ENCODE peak calls at places on chromosome 7, in four cellular contexts. One of them, this sample, is unnamed.
A peak's percentile ranks its signal among the peaks of the same experiment; 100 is the strongest.

GRCh38 chr7:40493609-40494041 is 358.8 kb downstream of the SUGCT start:
- DNase-seq in activated CD8-positive, alpha-beta T cell treated with anti-CD3 and anti-CD28 coated beads for 36 hours: no peak
- DNase-seq in ovary: no peak
- DNase-seq in uterus: no peak
- DNase-seq in this sample: no peak

GRCh38 chr7:6430271-6430940 is 17.3 kb downstream of the DAGLB start:
- DNase-seq in activated CD8-positive, alpha-beta T cell treated with anti-CD3 and anti-CD28 coated beads for 36 hours: peak; percentile 38
- DNase-seq in ovary: no peak
- DNase-seq in uterus: no peak
- DNase-seq in this sample: no peak

GRCh38 chr7:39304683-39305405 is 261.4 kb upstream of the YAE1 start:
- DNase-seq in activated CD8-positive, alpha-beta T cell treated with anti-CD3 and anti-CD28 coated beads for 36 hours: no peak
- DNase-seq in ovary: no peak
- DNase-seq in uterus: no peak
- DNase-seq in this sample: no peak

GRCh38 chr7:138097064-138097741 is 20.9 kb downstream of the AKR1D1 start:
- DNase-seq in activated CD8-positive, alpha-beta T cell treated with anti-CD3 and anti-CD28 coated beads for 36 hours: peak; percentile 21
- DNase-seq in ovary: no peak
- DNase-seq in uterus: no peak
- DNase-seq in this sample: no peak

GRCh38 chr7:87875151-87876039 is 765 bp downstream of the SLC25A40 start:
- DNase-seq in activated CD8-positive, alpha-beta T cell treated with anti-CD3 and anti-CD28 coated beads for 36 hours: no peak
- DNase-seq in ovary: no peak
- DNase-seq in uterus: no peak
- DNase-seq in this sample: no peak

GRCh38 chr7:104862719-104863118 is 151.3 kb upstream of the KMT2E start:
- DNase-seq in activated CD8-positive, alpha-beta T cell treated with anti-CD3 and anti-CD28 coated beads for 36 hours: no peak
- DNase-seq in ovary: no peak
- DNase-seq in uterus: no peak
- DNase-seq in this sample: no peak

GRCh38 chr7:16356241-16356958 is 64.9 kb downstream of the CRPPA start:
- DNase-seq in activated CD8-positive, alpha-beta T cell treated with anti-CD3 and anti-CD28 coated beads for 36 hours: no peak
- DNase-seq in ovary: no peak
- DNase-seq in uterus: no peak
- DNase-seq in this sample: no peak

GRCh38 chr7:269721-270120 is 20.2 kb upstream of the FOXL3 start:
- DNase-seq in activated CD8-positive, alpha-beta T cell treated with anti-CD3 and anti-CD28 coated beads for 36 hours: no peak
- DNase-seq in ovary: no peak
- DNase-seq in uterus: no peak
- DNase-seq in this sample: no peak

GRCh38 chr7:105611856-105612775 is 30.8 kb upstream of the EFCAB10 start:
- DNase-seq in activated CD8-positive, alpha-beta T cell treated with anti-CD3 and anti-CD28 coated beads for 36 hours: no peak
- DNase-seq in ovary: no peak
- DNase-seq in uterus: no peak
- DNase-seq in this sample: no peak

GRCh38 chr7:129433823-129434171 is 435 bp upstream of the STRIP2 start:
- DNase-seq in activated CD8-positive, alpha-beta T cell treated with anti-CD3 and anti-CD28 coated beads for 36 hours: no peak
- DNase-seq in ovary: no peak
- DNase-seq in uterus: no peak
- DNase-seq in this sample: no peak
- TF ChIP-seq CTCF in activated CD8-positive, alpha-beta T cell treated with anti-CD3 and anti-CD28 coated beads for 36 hours: peak; percentile 26
- TF ChIP-seq CTCF in ovary: no peak
- TF ChIP-seq CTCF in uterus: no peak
- TF ChIP-seq CTCF in this sample: no peak

DNA sequence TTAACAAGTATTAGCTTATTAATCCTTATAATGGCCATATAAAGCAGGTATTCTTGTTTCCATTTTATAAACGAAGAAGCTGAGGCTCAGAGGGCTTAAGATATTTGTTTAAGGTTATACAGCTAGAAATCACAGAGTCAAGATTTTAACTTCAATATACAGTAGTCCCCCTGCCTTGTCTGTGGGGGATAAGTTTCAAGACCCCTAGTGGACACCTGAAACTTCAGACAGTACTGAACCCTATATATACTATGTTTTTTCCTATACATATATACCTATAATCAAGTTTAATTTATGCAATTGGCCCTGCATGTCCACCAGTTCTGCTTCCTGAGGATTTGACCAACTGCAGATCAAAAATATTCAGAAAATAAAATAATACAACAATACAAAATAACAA is 44.4 kb upstream of the STRIP2 start:
- DNase-seq in activated CD8-positive, alpha-beta T cell treated with anti-CD3 and anti-CD28 coated beads for 36 hours: no peak
- DNase-seq in ovary: no peak
- DNase-seq in uterus: no peak
- DNase-seq in this sample: no peak
- TF ChIP-seq CTCF in activated CD8-positive, alpha-beta T cell treated with anti-CD3 and anti-CD28 coated beads for 36 hours: no peak
- TF ChIP-seq CTCF in ovary: no peak
- TF ChIP-seq CTCF in uterus: no peak
- TF ChIP-seq CTCF in this sample: no peak

DNA sequence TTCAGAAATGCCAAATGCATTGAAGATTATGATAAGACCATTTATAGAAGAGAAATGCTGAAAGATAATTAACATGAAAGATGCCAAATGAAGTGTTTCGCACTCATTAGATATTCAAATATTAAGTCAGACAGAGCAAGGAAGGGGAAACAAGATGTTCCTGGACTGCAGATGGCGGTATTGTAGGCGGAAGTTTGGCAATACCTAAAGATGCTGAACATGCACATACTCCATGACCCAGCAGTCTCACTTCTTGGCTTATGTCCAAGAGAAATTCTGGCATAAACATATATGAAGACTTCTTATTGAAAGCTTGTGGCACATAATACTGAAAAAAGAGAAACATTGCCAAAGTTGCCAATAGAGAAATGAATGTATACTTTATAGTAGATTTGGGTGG is 325.4 kb upstream of the SEMA3C start:
- DNase-seq in activated CD8-positive, alpha-beta T cell treated with anti-CD3 and anti-CD28 coated beads for 36 hours: no peak
- DNase-seq in ovary: no peak
- DNase-seq in uterus: no peak
- DNase-seq in this sample: no peak
- TF ChIP-seq CTCF in activated CD8-positive, alpha-beta T cell treated with anti-CD3 and anti-CD28 coated beads for 36 hours: no peak
- TF ChIP-seq CTCF in ovary: no peak
- TF ChIP-seq CTCF in uterus: no peak
- TF ChIP-seq CTCF in this sample: no peak

DNA sequence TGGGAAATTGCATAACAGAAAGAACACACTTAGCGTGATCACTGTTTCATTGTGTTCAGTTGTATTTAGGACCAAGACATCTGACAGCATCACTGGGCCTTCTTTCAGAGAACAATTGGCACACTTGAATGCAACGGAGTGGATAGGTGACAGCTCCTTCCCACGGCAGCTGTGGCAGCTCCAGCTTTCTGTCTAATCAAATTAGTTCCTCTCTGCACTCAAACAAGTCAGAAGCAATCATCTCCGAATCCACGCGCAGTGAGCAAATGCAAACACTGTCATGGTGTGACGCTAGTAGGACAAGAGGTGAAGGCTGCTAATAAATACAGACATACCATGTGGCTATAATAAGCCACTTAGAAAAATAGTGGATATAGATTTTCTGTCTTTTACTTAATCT is 542.4 kb downstream of the ACTR3B start:
- DNase-seq in activated CD8-positive, alpha-beta T cell treated with anti-CD3 and anti-CD28 coated beads for 36 hours: no peak
- DNase-seq in ovary: no peak
- DNase-seq in uterus: no peak
- DNase-seq in this sample: no peak
- TF ChIP-seq CTCF in activated CD8-positive, alpha-beta T cell treated with anti-CD3 and anti-CD28 coated beads for 36 hours: no peak
- TF ChIP-seq CTCF in ovary: no peak
- TF ChIP-seq CTCF in uterus: no peak
- TF ChIP-seq CTCF in this sample: no peak

DNA sequence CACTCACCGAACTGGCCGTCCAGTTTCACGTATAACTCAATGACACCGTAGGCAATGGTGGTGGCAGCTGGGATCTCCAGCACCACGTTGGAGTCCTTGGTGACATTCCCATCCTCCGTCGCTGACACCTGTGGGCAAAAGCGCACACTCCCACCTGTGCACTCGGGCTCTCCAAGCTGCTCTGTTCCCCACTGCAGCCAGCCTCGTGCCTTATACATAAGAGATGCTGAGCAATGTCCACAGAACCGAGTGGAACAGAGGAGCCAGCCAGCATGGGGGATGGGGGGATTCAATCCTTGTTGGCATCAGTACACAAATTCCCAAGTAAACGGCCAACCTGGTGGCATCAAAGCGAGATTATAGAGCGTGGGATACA is 40.0 kb downstream of the GSDME start:
- DNase-seq in activated CD8-positive, alpha-beta T cell treated with anti-CD3 and anti-CD28 coated beads for 36 hours: no peak
- DNase-seq in ovary: no peak
- DNase-seq in uterus: no peak
- DNase-seq in this sample: no peak
- TF ChIP-seq CTCF in activated CD8-positive, alpha-beta T cell treated with anti-CD3 and anti-CD28 coated beads for 36 hours: no peak
- TF ChIP-seq CTCF in ovary: no peak
- TF ChIP-seq CTCF in uterus: no peak
- TF ChIP-seq CTCF in this sample: no peak